ENCODE peak calls at places on chromosomes 7 and 10, in seven cellular contexts. D is psoas muscle, P is IMR-90, K is neural progenitor cell, E is HCT116, J is fibroblast of pulmonary artery, C is lung. G is an unnamed sample.
A peak's percentile ranks its signal among the peaks of the same experiment; 100 is the strongest.

GRCh38 chr7:132430863-132431822 is 145.1 kb downstream of the PLXNA4 start:
- DNase-seq in D (no peak), P (peak; percentile 72), K (no peak), E (no peak), J (peak; percentile 94), C (no peak), G (peak; percentile 81)

GRCh38 chr10:114706458-114707055 is 48.5 kb upstream of the ABLIM1 start:
- DNase-seq in D (no peak), P (no peak), K (no peak), E (no peak), J (no peak), C (no peak), G (no peak)

GRCh38 chr7:5425507-5426225 is 2.0 kb upstream of the TNRC18 start:
- DNase-seq in D (peak; percentile 69), P (peak; percentile 89), K (peak; percentile 89), E (no peak), J (peak; percentile 92), C (peak; percentile 74), G (peak; percentile 90)

GRCh38 chr7:129271500-129272355 is 46.9 kb downstream of the AHCYL2 start:
- DNase-seq in D (no peak), P (peak; percentile 43), K (peak; percentile 62), E (peak; percentile 38), J (peak; percentile 67), C (peak; percentile 40), G (no peak)

GRCh38 chr7:142542938-142543337 is 206.3 kb upstream of the PRSS1 start:
- DNase-seq in D (no peak), P (peak; percentile 81), K (no peak), E (no peak), J (peak; percentile 29), C (no peak), G (no peak)

GRCh38 chr7:16762177-16762576 is 8.6 kb downstream of the TSPAN13 start:
- DNase-seq in D (no peak), P (no peak), K (no peak), E (no peak), J (no peak), C (peak; percentile 56), G (no peak)

GRCh38 chr10:70533189-70533558 is 54.6 kb downstream of the PALD1 start:
- DNase-seq in D (no peak), P (no peak), K (no peak), E (no peak), J (no peak), C (no peak), G (peak; percentile 6)

GRCh38 chr7:33883566-33883965 is 21.8 kb upstream of the BMPER start:
- DNase-seq in D (no peak), P (no peak), K (no peak), E (no peak), J (no peak), C (no peak), G (no peak)

GRCh38 chr10:91350651-91351081 is 59.5 kb upstream of the HECTD2 start:
- DNase-seq in D (no peak), P (no peak), K (no peak), E (no peak), J (peak; percentile 50), C (no peak), G (no peak)

GRCh38 chr7:105792488-105793370 is 83.7 kb downstream of the ATXN7L1 start:
- DNase-seq in D (no peak), P (no peak), K (no peak), E (no peak), J (peak; percentile 22), C (no peak), G (no peak)

GRCh38 chr10:116882631-116883030 is 33.3 kb downstream of the ENO4 start:
- DNase-seq in D (no peak), P (no peak), K (no peak), E (no peak), J (no peak), C (no peak), G (no peak)

GRCh38 chr10:98016781-98017475 is 13.5 kb downstream of the CRTAC1 start:
- DNase-seq in D (no peak), P (no peak), K (no peak), E (no peak), J (no peak), C (no peak), G (no peak)

GRCh38 chr10:124696446-124697392 is 47.5 kb downstream of the FAM53B start:
- DNase-seq in D (no peak), P (no peak), K (no peak), E (no peak), J (no peak), C (no peak), G (peak; percentile 34)

GRCh38 chr7:124718032-124718766 is 47.4 kb downstream of the GPR37 start:
- DNase-seq in D (no peak), P (peak; percentile 96), K (no peak), E (no peak), J (no peak), C (no peak), G (no peak)

GRCh38 chr7:26141077-26141476 is 10.9 kb upstream of the NFE2L3 start:
- DNase-seq in D (no peak), P (no peak), K (no peak), E (no peak), J (no peak), C (no peak), G (no peak)

DNA sequence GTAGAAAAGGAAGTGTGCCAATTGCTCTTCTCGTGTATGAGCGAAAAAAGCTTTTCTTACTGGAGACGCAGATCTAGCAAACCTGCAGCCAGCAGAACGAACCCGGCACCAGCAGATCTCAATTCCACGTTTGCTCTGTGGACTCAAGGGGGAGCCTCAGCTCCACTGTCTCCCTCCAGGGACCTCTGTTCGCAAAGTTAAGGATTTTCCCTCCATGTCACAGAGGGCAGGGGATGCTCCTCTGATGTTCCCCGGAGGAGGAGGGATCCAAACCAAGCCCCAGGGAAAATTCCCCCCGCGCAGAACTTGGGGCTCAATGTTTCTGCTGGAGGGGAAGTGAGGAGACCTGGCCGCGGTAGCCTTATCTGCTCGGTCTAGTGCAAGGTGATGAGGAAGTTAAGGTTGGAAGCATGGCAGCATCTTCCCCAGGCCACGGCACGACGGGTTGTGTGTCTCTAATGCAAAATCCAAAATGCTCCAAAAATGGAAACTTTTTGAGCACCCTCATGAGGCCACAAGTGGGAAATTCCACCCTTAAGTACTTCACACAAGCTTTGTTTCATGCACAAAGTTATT is 9.0 kb downstream of the IQCE start:
- DNase-seq in D (no peak), P (peak; percentile 38), K (peak; percentile 76), E (no peak), J (peak; percentile 57), C (no peak), G (no peak)
- H3K4me3 ChIP-seq in D (no peak overlapping the region), P (no peak overlapping the region), K (no peak overlapping the region), E (no peak overlapping the region), J (no peak overlapping the region), C (no peak overlapping the region), G (no peak overlapping the region)

DNA sequence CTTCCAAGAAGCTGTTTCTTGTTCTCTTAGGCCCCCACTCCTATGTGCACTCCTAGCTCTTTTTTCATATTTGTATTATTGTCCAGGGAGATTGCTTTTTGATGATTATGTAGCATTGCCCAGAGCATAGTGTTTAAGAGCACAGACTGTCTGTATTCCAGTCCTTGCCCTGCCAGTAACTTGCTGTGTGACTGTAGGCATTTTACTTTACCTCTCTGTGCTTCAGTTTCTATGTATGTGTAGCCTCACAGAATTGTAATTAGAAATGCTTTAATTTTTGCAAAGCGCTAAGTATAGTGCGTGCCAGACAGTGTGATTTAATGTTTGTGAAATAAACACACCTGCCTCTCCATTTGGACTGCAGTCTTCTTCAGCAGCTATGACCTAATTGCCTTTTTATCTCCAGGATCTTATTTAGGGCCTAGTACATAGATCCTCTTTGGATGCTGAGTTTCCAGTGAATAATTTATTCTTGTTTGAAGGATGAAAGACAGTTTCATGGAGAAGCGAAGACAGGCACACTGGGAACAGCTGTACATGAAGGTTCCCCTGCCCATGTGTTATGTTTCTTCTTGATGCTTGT is 1.4 kb downstream of the SEC23IP start:
- DNase-seq in D (no peak), P (no peak), K (no peak), E (no peak), J (no peak), C (no peak), G (no peak)
- H3K4me3 ChIP-seq in D (peak overlapping the region; percentile 84), P (no peak overlapping the region), K (peak overlapping the region; percentile 90), E (peak overlapping the region; percentile 83), J (peak overlapping the region; percentile 94), C (no peak overlapping the region), G (no peak overlapping the region)

DNA sequence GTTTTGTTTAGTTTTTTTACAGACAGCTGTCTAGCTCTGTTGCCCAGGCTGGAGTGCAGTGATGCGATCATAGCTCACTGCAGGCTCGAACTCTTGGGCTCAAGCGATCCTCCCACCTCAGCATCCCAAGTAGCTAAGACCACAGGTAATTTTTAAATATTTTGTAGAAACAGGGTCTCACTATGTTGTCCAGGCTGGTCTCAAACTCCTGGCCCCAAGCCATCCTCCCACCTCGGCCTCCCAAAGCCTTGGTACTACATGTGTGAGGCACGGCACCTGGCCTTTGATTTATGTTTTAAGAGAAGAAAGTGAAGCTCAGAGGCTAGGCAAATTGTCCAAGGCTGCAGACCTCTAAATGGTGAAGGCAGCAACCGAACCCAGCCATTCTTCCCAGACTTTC is 98.6 kb upstream of the SVIL start:
- DNase-seq in D (no peak), P (no peak), K (no peak), E (no peak), J (no peak), C (no peak), G (no peak)
- H3K4me3 ChIP-seq in D (peak overlapping the region; percentile 94), P (no peak overlapping the region), K (no peak overlapping the region), E (no peak overlapping the region), J (no peak overlapping the region), C (no peak overlapping the region), G (no peak overlapping the region)

GRCh38 chr10:896982-897381 is 34.5 kb downstream of the LARP4B start:
- DNase-seq in D (no peak), P (no peak), K (no peak), E (no peak), J (no peak), C (no peak), G (no peak)
- H3K4me3 ChIP-seq in D (no peak overlapping the region), P (no peak overlapping the region), K (no peak overlapping the region), E (no peak overlapping the region), J (no peak overlapping the region), C (no peak overlapping the region), G (no peak overlapping the region)

DNA sequence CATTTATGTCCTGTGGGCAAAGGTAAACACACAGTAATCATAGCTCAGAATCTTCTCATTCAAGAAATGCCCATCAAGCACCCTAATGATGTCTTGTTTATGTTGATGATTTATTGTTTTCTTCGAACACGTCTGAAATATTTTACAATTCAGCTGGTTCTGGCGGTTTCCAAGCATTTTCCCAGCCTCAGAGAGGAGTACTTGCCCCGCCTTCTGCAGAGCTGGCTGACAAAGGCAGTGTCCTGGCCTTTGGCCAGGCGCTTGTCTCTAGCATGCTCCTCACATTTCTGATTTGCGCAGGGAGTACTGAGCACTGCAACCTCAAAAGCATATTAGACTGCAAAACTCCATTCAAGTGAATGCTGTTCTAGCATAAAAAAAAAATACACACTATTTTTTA is 314.2 kb upstream of the GNAI1 start:
- DNase-seq in D (peak; percentile 15), P (peak; percentile 85), K (peak; percentile 43), E (no peak), J (peak; percentile 89), C (no peak), G (peak; percentile 92)
- H3K4me3 ChIP-seq in D (no peak overlapping the region), P (no peak overlapping the region), K (no peak overlapping the region), E (no peak overlapping the region), J (peak overlapping the region; percentile 17), C (no peak overlapping the region), G (no peak overlapping the region)

G was measured in right cardiac atrium.